ENCODE peak calls at places on chromosome 6, in eight cellular contexts. U, T, I, S, W, P, R and C are unnamed samples.

GRCh38 chr6:106118835-106119443 is 32.8 kb downstream of the PRDM1 start:
- DNase-seq in U (no peak), T (no peak), I (no peak), S (no peak), W (no peak), P (no peak), R (no peak), C (no peak)

GRCh38 chr6:48736486-48737206 is 625.6 kb upstream of the PTCHD4 start:
- DNase-seq in U (no peak), T (no peak), I (peak), S (no peak), W (peak), P (peak), R (no peak), C (no peak)

GRCh38 chr6:161048636-161049035 is 57.1 kb downstream of the MAP3K4 start:
- DNase-seq in U (no peak), T (no peak), I (peak), S (no peak), W (peak), P (no peak), R (no peak), C (no peak)

GRCh38 chr6:88780714-88781389 is 182.6 kb downstream of the RNGTT start:
- DNase-seq in U (no peak), T (no peak), I (peak), S (peak), W (peak), P (peak), R (peak), C (peak)

GRCh38 chr6:125586074-125586473 is 163.4 kb upstream of the HEY2 start:
- DNase-seq in U (no peak), T (no peak), I (no peak), S (no peak), W (peak), P (peak), R (no peak), C (peak)

GRCh38 chr6:118097576-118097975 is 190.5 kb downstream of the SLC35F1 start:
- DNase-seq in U (no peak), T (no peak), I (no peak), S (no peak), W (no peak), P (no peak), R (no peak), C (no peak)

GRCh38 chr6:159232106-159232645 is 63.0 kb downstream of the FNDC1 start:
- DNase-seq in U (no peak), T (no peak), I (no peak), S (no peak), W (no peak), P (no peak), R (no peak), C (no peak)

GRCh38 chr6:139654309-139654708 is 279.9 kb upstream of the CITED2 start:
- DNase-seq in U (no peak), T (no peak), I (no peak), S (no peak), W (no peak), P (no peak), R (no peak), C (no peak)

GRCh38 chr6:139027620-139028182 is 844 bp upstream of the ABRACL start:
- DNase-seq in U (no peak), T (no peak), I (peak), S (peak), W (peak), P (peak), R (peak), C (peak)

GRCh38 chr6:4344317-4344899 is 209.0 kb upstream of the ECI2 start:
- DNase-seq in U (no peak), T (no peak), I (peak), S (no peak), W (no peak), P (peak), R (no peak), C (no peak)

GRCh38 chr6:3410385-3411360 is 46.2 kb downstream of the SLC22A23 start:
- DNase-seq in U (no peak), T (no peak), I (peak), S (peak), W (peak), P (no peak), R (peak), C (peak)

GRCh38 chr6:11050735-11051134 is 6.6 kb upstream of the ELOVL2 start:
- DNase-seq in U (no peak), T (no peak), I (no peak), S (no peak), W (peak), P (peak), R (no peak), C (peak)

GRCh38 chr6:63410435-63411426 is 90.9 kb upstream of the LGSN start:
- DNase-seq in U (no peak), T (no peak), I (no peak), S (no peak), W (no peak), P (no peak), R (no peak), C (no peak)

GRCh38 chr6:151209071-151209831 is 30.5 kb upstream of the AKAP12 start:
- DNase-seq in U (no peak), T (no peak), I (peak), S (no peak), W (peak), P (peak), R (peak), C (peak)

GRCh38 chr6:93243379-93243778 is 176.0 kb downstream of the EPHA7 start:
- DNase-seq in U (no peak), T (no peak), I (no peak), S (no peak), W (no peak), P (no peak), R (no peak), C (no peak)

GRCh38 chr6:84685983-84686584 is 78.3 kb downstream of the TBX18 start:
- DNase-seq in U (no peak), T (no peak), I (no peak), S (no peak), W (peak), P (peak), R (peak), C (peak)

GRCh38 chr6:138162104-138162946 is 586 bp downstream of the ARFGEF3 start:
- DNase-seq in U (peak), T (peak), I (peak), S (peak), W (no peak), P (peak), R (peak), C (peak)

GRCh38 chr6:95117236-95117635 is 460.1 kb upstream of the MANEA start:
- DNase-seq in U (no peak), T (no peak), I (no peak), S (no peak), W (no peak), P (peak), R (no peak), C (no peak)

GRCh38 chr6:5422321-5422915 is 161.1 kb downstream of the FARS2 start:
- DNase-seq in U (no peak), T (no peak), I (peak), S (peak), W (peak), P (peak), R (peak), C (peak)

DNA sequence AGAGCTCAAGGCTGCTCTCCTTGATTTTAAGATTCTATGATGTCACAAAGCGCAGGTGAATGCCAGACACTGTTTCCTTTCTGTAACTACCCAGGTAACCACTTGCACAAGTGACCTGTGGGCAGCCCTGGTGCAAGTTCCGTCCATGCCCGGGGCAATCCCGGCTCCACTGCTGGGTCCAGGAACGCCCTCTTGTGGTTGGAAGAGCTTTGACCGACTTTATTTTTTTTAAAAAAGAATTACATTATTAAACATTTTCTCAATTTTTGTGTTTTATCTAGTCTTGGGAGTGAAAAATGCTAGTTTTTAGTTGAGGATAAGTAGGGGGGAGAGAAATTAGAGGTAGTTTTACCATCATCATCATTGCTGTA is 695.2 kb downstream of the QKI start:
- DNase-seq in U (no peak), T (no peak), I (no peak), S (peak), W (peak), P (peak), R (no peak), C (peak)
- TF ChIP-seq CTCF in U (peak), T (peak), I (no peak), S (peak), W (peak), P (no peak), R (no peak), C (peak)

DNA sequence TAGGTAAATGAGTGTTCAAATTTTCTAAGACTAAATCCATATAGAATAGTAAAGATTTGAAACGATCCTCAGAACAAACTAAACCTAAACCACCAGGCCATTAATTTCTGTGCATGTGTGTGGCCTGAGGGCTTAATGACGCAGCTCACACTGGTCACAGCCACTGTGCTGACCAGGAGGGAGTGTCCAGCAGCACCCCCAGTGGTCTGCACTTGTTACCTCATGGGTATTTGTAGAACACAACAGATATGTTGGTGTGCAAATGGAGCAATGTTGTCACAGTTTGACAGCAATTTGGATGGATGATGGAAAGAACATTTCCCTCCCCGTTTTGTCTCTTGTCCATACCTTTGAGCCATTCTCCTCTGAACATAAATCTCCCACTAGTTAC is 122.4 kb upstream of the EXOC2 start:
- DNase-seq in U (no peak), T (no peak), I (no peak), S (no peak), W (no peak), P (no peak), R (peak), C (no peak)
- TF ChIP-seq CTCF in U (no peak), T (no peak), I (no peak), S (peak), W (no peak), P (no peak), R (no peak), C (no peak)

GRCh38 chr6:39901670-39902069 is 32.6 kb downstream of the MOCS1 start:
- DNase-seq in U (no peak), T (no peak), I (no peak), S (no peak), W (no peak), P (no peak), R (no peak), C (no peak)

GRCh38 chr6:39903656-39904055 is 30.6 kb downstream of the MOCS1 start:
- DNase-seq in U (no peak), T (no peak), I (no peak), S (no peak), W (no peak), P (no peak), R (no peak), C (no peak)

GRCh38 chr6:39902136-39902535 is 32.1 kb downstream of the MOCS1 start:
- DNase-seq in U (no peak), T (no peak), I (no peak), S (no peak), W (no peak), P (no peak), R (no peak), C (no peak)

GRCh38 chr6:39901116-39901655 is 33.1 kb downstream of the MOCS1 start:
- DNase-seq in U (no peak), T (no peak), I (no peak), S (no peak), W (no peak), P (no peak), R (no peak), C (no peak)

GRCh38 chr6:39902786-39903465 is 31.3 kb downstream of the MOCS1 start:
- DNase-seq in U (no peak), T (no peak), I (no peak), S (no peak), W (no peak), P (no peak), R (no peak), C (no peak)
- TF ChIP-seq CTCF in U (no peak), T (no peak), I (no peak), S (no peak), W (peak), P (no peak), R (no peak), C (no peak)

GRCh38 chr6:67003844-67004243 is 1296.8 kb upstream of the EYS start:
- DNase-seq in U (no peak), T (no peak), I (no peak), S (no peak), W (no peak), P (no peak), R (no peak), C (no peak)
- TF ChIP-seq CTCF in U (no peak), T (no peak), I (no peak), S (no peak), W (no peak), P (no peak), R (no peak), C (no peak)

GRCh38 chr6:42661540-42662153 is 60.8 kb downstream of the PRPH2 start:
- DNase-seq in U (peak), T (peak), I (peak), S (peak), W (peak), P (peak), R (peak), C (peak)
- TF ChIP-seq CTCF in U (peak), T (peak), I (peak), S (peak), W (peak), P (peak), R (peak), C (peak)

DNA sequence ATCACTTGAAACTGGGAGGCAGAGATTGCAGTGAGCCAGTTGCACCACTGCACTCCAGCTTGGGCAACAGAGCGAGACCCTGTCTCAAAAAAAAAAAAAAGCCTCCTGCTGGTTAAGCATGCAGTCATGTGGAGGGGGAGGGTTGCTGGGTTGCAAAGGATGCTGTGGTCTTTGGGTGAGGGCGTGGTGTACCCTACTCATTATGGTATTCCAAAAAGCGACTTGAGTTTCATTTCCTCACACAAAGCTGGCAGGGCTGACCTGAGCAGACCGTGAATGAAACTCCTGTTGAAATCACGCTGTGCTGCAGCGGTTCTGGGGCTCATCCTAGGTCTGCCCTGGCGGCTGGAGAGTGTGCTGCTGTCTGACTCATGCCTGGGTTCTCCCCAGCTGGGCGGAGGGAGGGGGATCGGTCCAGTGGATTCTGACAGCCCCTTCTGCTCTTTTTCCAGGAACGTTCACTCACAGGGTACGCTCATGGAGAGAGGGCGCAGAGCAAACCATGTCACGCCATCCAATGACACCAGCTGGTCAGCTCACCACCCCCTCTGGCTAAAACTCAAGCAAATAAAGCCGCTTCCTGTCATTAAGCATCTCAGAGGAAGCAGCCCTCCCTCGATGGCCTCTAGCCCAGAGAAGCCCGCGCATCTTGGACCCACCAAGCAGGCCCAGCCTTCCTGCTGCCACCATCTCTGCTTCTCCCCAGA is 166.2 kb downstream of the SCML4 start:
- DNase-seq in U (no peak), T (no peak), I (peak), S (peak), W (peak), P (peak), R (no peak), C (no peak)
- TF ChIP-seq CTCF in U (peak), T (no peak), I (peak), S (peak), W (peak), P (peak), R (no peak), C (no peak)

DNA sequence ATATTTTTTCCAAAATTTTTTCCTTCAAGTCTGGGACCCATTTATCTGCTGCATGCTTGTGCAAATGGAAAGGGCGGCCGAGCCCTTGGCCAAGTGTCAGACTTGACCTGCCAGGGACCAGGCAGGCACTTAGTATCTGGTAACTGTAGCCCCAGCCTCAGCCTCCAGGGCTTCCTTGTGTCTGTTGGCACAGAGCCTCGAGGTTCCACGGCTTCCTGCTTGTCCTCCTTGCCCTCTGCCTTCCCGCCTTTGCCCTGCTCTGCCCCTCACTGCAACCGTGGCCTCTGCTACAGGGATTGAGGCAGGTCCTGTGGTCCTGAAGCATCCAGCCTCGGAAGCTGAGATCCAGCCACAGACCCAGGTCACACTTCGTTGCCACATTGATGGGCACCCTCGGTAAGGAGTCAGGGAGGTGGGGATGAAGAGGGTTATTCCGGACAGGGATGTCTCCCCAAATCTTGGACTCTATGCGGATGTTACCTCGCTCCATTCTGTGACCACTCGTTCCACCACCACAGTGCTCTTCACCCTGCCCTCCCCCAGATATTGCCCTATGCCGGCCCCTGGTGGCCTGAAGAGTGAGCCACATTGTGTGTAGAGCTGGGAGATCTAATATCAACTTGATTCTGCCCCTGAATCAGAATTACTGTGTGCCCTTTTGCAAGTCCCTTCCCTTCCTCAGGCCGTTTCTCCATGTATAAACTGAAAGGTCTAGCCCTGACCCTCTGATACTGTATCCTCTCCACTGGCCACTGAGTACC is 41.5 kb upstream of the SRF start:
- DNase-seq in U (no peak), T (no peak), I (peak), S (no peak), W (peak), P (no peak), R (peak), C (peak)
- TF ChIP-seq CTCF in U (peak), T (peak), I (peak), S (peak), W (peak), P (peak), R (peak), C (peak)

GRCh38 chr6:116461563-116462507 is 660 bp downstream of the CALHM6 start:
- DNase-seq in U (peak), T (no peak), I (peak), S (peak), W (peak), P (no peak), R (peak), C (no peak)

GRCh38 chr6:116461075-116461474 is at the start of gene CALHM6:
- DNase-seq in U (no peak), T (no peak), I (no peak), S (no peak), W (no peak), P (no peak), R (no peak), C (no peak)

GRCh38 chr6:116459927-116460326 is 1.2 kb upstream of the CALHM6 start:
- DNase-seq in U (no peak), T (no peak), I (no peak), S (no peak), W (no peak), P (no peak), R (no peak), C (no peak)

GRCh38 chr6:116465246-116465645 is 4.1 kb downstream of the CALHM6 start:
- DNase-seq in U (peak), T (no peak), I (no peak), S (no peak), W (no peak), P (peak), R (no peak), C (no peak)

GRCh38 chr6:116462516-116462915 is 1.3 kb downstream of the CALHM6 start:
- DNase-seq in U (no peak), T (no peak), I (no peak), S (no peak), W (no peak), P (no peak), R (no peak), C (no peak)
- TF ChIP-seq CTCF in U (no peak), T (no peak), I (no peak), S (no peak), W (no peak), P (no peak), R (no peak), C (no peak)

GRCh38 chr6:153070756-153071155 is 60.3 kb downstream of the RGS17 start:
- DNase-seq in U (no peak), T (no peak), I (no peak), S (no peak), W (no peak), P (no peak), R (no peak), C (no peak)
- TF ChIP-seq CTCF in U (no peak), T (no peak), I (no peak), S (no peak), W (no peak), P (no peak), R (no peak), C (no peak)